ENCODE peak calls at places on chromosomes 4 and X, in nine cellular contexts. One of them, this sample, is unnamed.

GRCh38 chrX:120358687-120359086 is 3.2 kb upstream of the ATP1B4 start:
- DNase-seq in spleen: no peak
- DNase-seq in tibial artery: no peak
- DNase-seq in thoracic aorta: no peak
- DNase-seq in H9: no peak
- DNase-seq in adrenal gland: no peak
- DNase-seq in pancreas: no peak
- DNase-seq in ascending aorta: no peak
- DNase-seq in keratinocyte: no peak
- DNase-seq in this sample: no peak

GRCh38 chr4:53478671-53479456 is 101.4 kb downstream of the FIP1L1 start:
- DNase-seq in spleen: no peak
- DNase-seq in tibial artery: no peak
- DNase-seq in thoracic aorta: no peak
- DNase-seq in H9: no peak
- DNase-seq in adrenal gland: peak; percentile 48
- DNase-seq in pancreas: no peak
- DNase-seq in ascending aorta: no peak
- DNase-seq in keratinocyte: peak; percentile 45
- DNase-seq in this sample: no peak

GRCh38 chrX:38277136-38277535 is 50.2 kb downstream of the RPGR start:
- DNase-seq in spleen: no peak
- DNase-seq in tibial artery: no peak
- DNase-seq in thoracic aorta: no peak
- DNase-seq in H9: no peak
- DNase-seq in adrenal gland: no peak
- DNase-seq in pancreas: no peak
- DNase-seq in ascending aorta: no peak
- DNase-seq in keratinocyte: no peak
- DNase-seq in this sample: no peak

GRCh38 chrX:83845397-83845796 is 15.5 kb upstream of the CYLC1 start:
- DNase-seq in spleen: no peak
- DNase-seq in tibial artery: no peak
- DNase-seq in thoracic aorta: no peak
- DNase-seq in H9: no peak
- DNase-seq in adrenal gland: peak; percentile 24
- DNase-seq in pancreas: no peak
- DNase-seq in ascending aorta: no peak
- DNase-seq in keratinocyte: no peak
- DNase-seq in this sample: no peak

GRCh38 chr4:145108128-145108527 is 10.0 kb downstream of the ABCE1 start:
- DNase-seq in spleen: no peak
- DNase-seq in tibial artery: no peak
- DNase-seq in thoracic aorta: no peak
- DNase-seq in H9: no peak
- DNase-seq in adrenal gland: no peak
- DNase-seq in pancreas: no peak
- DNase-seq in ascending aorta: no peak
- DNase-seq in keratinocyte: no peak
- DNase-seq in this sample: no peak

GRCh38 chrX:121336831-121337421 is 289.5 kb downstream of the GLUD2 start:
- DNase-seq in spleen: no peak
- DNase-seq in tibial artery: no peak
- DNase-seq in thoracic aorta: no peak
- DNase-seq in H9: no peak
- DNase-seq in adrenal gland: no peak
- DNase-seq in pancreas: no peak
- DNase-seq in ascending aorta: no peak
- DNase-seq in keratinocyte: no peak
- DNase-seq in this sample: no peak

GRCh38 chrX:131987252-131987651 is 35.9 kb upstream of the STK26 start:
- DNase-seq in spleen: no peak
- DNase-seq in tibial artery: no peak
- DNase-seq in thoracic aorta: no peak
- DNase-seq in H9: no peak
- DNase-seq in adrenal gland: no peak
- DNase-seq in pancreas: no peak
- DNase-seq in ascending aorta: no peak
- DNase-seq in keratinocyte: no peak
- DNase-seq in this sample: no peak

GRCh38 chr4:20612313-20612712 is 87.9 kb upstream of the PACRGL start:
- DNase-seq in spleen: no peak
- DNase-seq in tibial artery: no peak
- DNase-seq in thoracic aorta: no peak
- DNase-seq in H9: no peak
- DNase-seq in adrenal gland: no peak
- DNase-seq in pancreas: no peak
- DNase-seq in ascending aorta: no peak
- DNase-seq in keratinocyte: no peak
- DNase-seq in this sample: no peak

GRCh38 chr4:82711158-82711785 is 87.3 kb downstream of the SCD5 start:
- DNase-seq in spleen: no peak
- DNase-seq in tibial artery: no peak
- DNase-seq in thoracic aorta: no peak
- DNase-seq in H9: no peak
- DNase-seq in adrenal gland: no peak
- DNase-seq in pancreas: no peak
- DNase-seq in ascending aorta: no peak
- DNase-seq in keratinocyte: no peak
- DNase-seq in this sample: no peak

GRCh38 chrX:30593435-30594200 is 16.1 kb upstream of the TASL start:
- DNase-seq in spleen: no peak
- DNase-seq in tibial artery: no peak
- DNase-seq in thoracic aorta: no peak
- DNase-seq in H9: peak; percentile 28
- DNase-seq in adrenal gland: no peak
- DNase-seq in pancreas: peak; percentile 21
- DNase-seq in ascending aorta: no peak
- DNase-seq in keratinocyte: no peak
- DNase-seq in this sample: no peak

GRCh38 chr4:110196871-110197420 is 1.5 kb downstream of the ELOVL6 start:
- DNase-seq in spleen: no peak
- DNase-seq in tibial artery: peak; percentile 37
- DNase-seq in thoracic aorta: no peak
- DNase-seq in H9: peak; percentile 55
- DNase-seq in adrenal gland: peak; percentile 52
- DNase-seq in pancreas: no peak
- DNase-seq in ascending aorta: no peak
- DNase-seq in keratinocyte: no peak
- DNase-seq in this sample: peak; percentile 69

GRCh38 chr4:85508654-85509053 is 33.7 kb downstream of the ARHGAP24 start:
- DNase-seq in spleen: no peak
- DNase-seq in tibial artery: no peak
- DNase-seq in thoracic aorta: no peak
- DNase-seq in H9: no peak
- DNase-seq in adrenal gland: no peak
- DNase-seq in pancreas: no peak
- DNase-seq in ascending aorta: no peak
- DNase-seq in keratinocyte: no peak
- DNase-seq in this sample: no peak

GRCh38 chrX:149513713-149514427 is 8.8 kb upstream of the IDS start:
- DNase-seq in spleen: no peak
- DNase-seq in tibial artery: no peak
- DNase-seq in thoracic aorta: no peak
- DNase-seq in H9: no peak
- DNase-seq in adrenal gland: no peak
- DNase-seq in pancreas: no peak
- DNase-seq in ascending aorta: no peak
- DNase-seq in keratinocyte: no peak
- DNase-seq in this sample: no peak

GRCh38 chr4:139798456-139798855 is 132.8 kb downstream of the MGST2 start:
- DNase-seq in spleen: no peak
- DNase-seq in tibial artery: no peak
- DNase-seq in thoracic aorta: no peak
- DNase-seq in H9: no peak
- DNase-seq in adrenal gland: no peak
- DNase-seq in pancreas: no peak
- DNase-seq in ascending aorta: no peak
- DNase-seq in keratinocyte: no peak
- DNase-seq in this sample: no peak

GRCh38 chr4:132504438-132504837 is 644.7 kb upstream of the PCDH10 start:
- DNase-seq in spleen: no peak
- DNase-seq in tibial artery: no peak
- DNase-seq in thoracic aorta: no peak
- DNase-seq in H9: no peak
- DNase-seq in adrenal gland: no peak
- DNase-seq in pancreas: no peak
- DNase-seq in ascending aorta: no peak
- DNase-seq in keratinocyte: no peak
- DNase-seq in this sample: no peak

GRCh38 chr4:52870225-52870624 is 8.1 kb downstream of the RASL11B start:
- DNase-seq in spleen: no peak
- DNase-seq in tibial artery: no peak
- DNase-seq in thoracic aorta: no peak
- DNase-seq in H9: no peak
- DNase-seq in adrenal gland: no peak
- DNase-seq in pancreas: no peak
- DNase-seq in ascending aorta: no peak
- DNase-seq in keratinocyte: no peak
- DNase-seq in this sample: no peak

GRCh38 chr4:10316851-10317250 is 140.4 kb downstream of the ZNF518B start:
- DNase-seq in spleen: no peak
- DNase-seq in tibial artery: no peak
- DNase-seq in thoracic aorta: no peak
- DNase-seq in H9: no peak
- DNase-seq in adrenal gland: no peak
- DNase-seq in pancreas: no peak
- DNase-seq in ascending aorta: no peak
- DNase-seq in keratinocyte: no peak
- DNase-seq in this sample: no peak

GRCh38 chr4:92735025-92735665 is 431.4 kb downstream of the GRID2 start:
- DNase-seq in spleen: no peak
- DNase-seq in tibial artery: no peak
- DNase-seq in thoracic aorta: no peak
- DNase-seq in H9: no peak
- DNase-seq in adrenal gland: no peak
- DNase-seq in pancreas: no peak
- DNase-seq in ascending aorta: no peak
- DNase-seq in keratinocyte: no peak
- DNase-seq in this sample: no peak

GRCh38 chr4:67785528-67785927 is 31.3 kb upstream of the GNRHR start:
- DNase-seq in spleen: no peak
- DNase-seq in tibial artery: no peak
- DNase-seq in thoracic aorta: no peak
- DNase-seq in H9: no peak
- DNase-seq in adrenal gland: no peak
- DNase-seq in pancreas: no peak
- DNase-seq in ascending aorta: no peak
- DNase-seq in keratinocyte: no peak
- DNase-seq in this sample: no peak

GRCh38 chr4:101790521-101791188 is at the start of gene BANK1:
- DNase-seq in spleen: peak; percentile 96
- DNase-seq in tibial artery: peak; percentile 38
- DNase-seq in thoracic aorta: no peak
- DNase-seq in H9: peak; percentile 88
- DNase-seq in adrenal gland: peak; percentile 55
- DNase-seq in pancreas: peak; percentile 47
- DNase-seq in ascending aorta: no peak
- DNase-seq in keratinocyte: no peak
- DNase-seq in this sample: no peak

GRCh38 chr4:26804451-26804850 is 56.2 kb upstream of the STIM2 start:
- DNase-seq in spleen: no peak
- DNase-seq in tibial artery: no peak
- DNase-seq in thoracic aorta: no peak
- DNase-seq in H9: peak; percentile 27
- DNase-seq in adrenal gland: no peak
- DNase-seq in pancreas: no peak
- DNase-seq in ascending aorta: no peak
- DNase-seq in keratinocyte: no peak
- DNase-seq in this sample: no peak
- H3K27ac ChIP-seq in spleen: no peak overlapping the region
- H3K27ac ChIP-seq in tibial artery: no peak overlapping the region
- H3K27ac ChIP-seq in thoracic aorta: no peak overlapping the region
- H3K27ac ChIP-seq in H9: no peak overlapping the region
- H3K27ac ChIP-seq in adrenal gland: no peak overlapping the region
- H3K27ac ChIP-seq in pancreas: no peak overlapping the region
- H3K27ac ChIP-seq in ascending aorta: no peak overlapping the region
- H3K27ac ChIP-seq in keratinocyte: no peak overlapping the region
- H3K27ac ChIP-seq in this sample: no peak overlapping the region

DNA sequence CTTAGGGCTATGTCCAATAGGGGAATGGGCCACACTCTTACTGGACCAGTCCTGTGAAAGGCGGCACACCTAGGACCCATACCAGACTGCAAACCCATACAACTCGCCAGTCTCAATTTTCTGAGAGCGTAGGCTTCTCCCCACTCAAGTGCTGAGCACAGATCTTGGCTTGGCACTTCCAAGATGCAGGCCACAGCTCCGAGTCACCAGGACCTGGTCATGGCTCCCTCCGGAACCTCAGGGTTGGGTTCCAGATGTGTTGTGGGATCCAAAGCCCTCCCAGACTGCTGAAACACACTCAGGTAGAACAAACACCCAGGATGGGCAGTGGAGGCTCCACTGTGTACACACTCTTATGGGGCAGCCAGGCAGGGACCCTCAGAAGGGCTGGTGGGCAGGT is 103.3 kb downstream of the TMEM144 start:
- DNase-seq in spleen: no peak
- DNase-seq in tibial artery: no peak
- DNase-seq in thoracic aorta: no peak
- DNase-seq in H9: no peak
- DNase-seq in adrenal gland: no peak
- DNase-seq in pancreas: no peak
- DNase-seq in ascending aorta: no peak
- DNase-seq in keratinocyte: no peak
- DNase-seq in this sample: no peak
- H3K27ac ChIP-seq in spleen: no peak overlapping the region
- H3K27ac ChIP-seq in tibial artery: peak overlapping the region; percentile 76
- H3K27ac ChIP-seq in thoracic aorta: peak overlapping the region; percentile 93
- H3K27ac ChIP-seq in H9: no peak overlapping the region
- H3K27ac ChIP-seq in adrenal gland: no peak overlapping the region
- H3K27ac ChIP-seq in pancreas: no peak overlapping the region
- H3K27ac ChIP-seq in ascending aorta: peak overlapping the region; percentile 80
- H3K27ac ChIP-seq in keratinocyte: no peak overlapping the region
- H3K27ac ChIP-seq in this sample: peak overlapping the region; percentile 95

DNA sequence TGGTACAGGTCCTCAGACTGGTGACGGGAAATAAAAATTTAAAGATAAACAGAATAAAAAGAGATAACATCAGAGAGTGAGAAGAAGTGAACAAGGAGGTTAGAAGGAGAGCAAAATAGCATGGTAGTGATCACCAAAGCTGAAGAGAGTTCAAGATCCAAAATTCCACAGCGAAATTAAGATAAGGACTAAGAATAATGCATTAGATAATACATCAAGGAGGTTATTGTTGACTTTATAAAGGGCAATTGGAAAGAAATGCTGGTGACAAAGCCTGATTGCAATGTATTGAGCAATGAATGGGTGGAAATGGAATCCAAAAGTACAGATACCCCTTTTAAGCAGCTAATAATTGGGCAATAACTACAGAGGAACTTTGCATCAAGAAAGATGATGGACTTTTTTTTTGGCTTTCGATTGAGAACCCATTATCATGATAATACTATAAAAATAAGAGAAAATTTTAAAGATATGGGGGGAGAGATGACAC is 101.6 kb upstream of the MAP9 start:
- DNase-seq in spleen: no peak
- DNase-seq in tibial artery: no peak
- DNase-seq in thoracic aorta: no peak
- DNase-seq in H9: no peak
- DNase-seq in adrenal gland: no peak
- DNase-seq in pancreas: no peak
- DNase-seq in ascending aorta: no peak
- DNase-seq in keratinocyte: no peak
- DNase-seq in this sample: no peak
- H3K27ac ChIP-seq in spleen: no peak overlapping the region
- H3K27ac ChIP-seq in tibial artery: peak overlapping the region; percentile 53
- H3K27ac ChIP-seq in thoracic aorta: peak overlapping the region; percentile 58
- H3K27ac ChIP-seq in H9: no peak overlapping the region
- H3K27ac ChIP-seq in adrenal gland: no peak overlapping the region
- H3K27ac ChIP-seq in pancreas: no peak overlapping the region
- H3K27ac ChIP-seq in ascending aorta: peak overlapping the region; percentile 31
- H3K27ac ChIP-seq in keratinocyte: no peak overlapping the region
- H3K27ac ChIP-seq in this sample: no peak overlapping the region

GRCh38 chr4:188728359-188728758 is 589.1 kb downstream of the TRIML1 start:
- DNase-seq in spleen: no peak
- DNase-seq in tibial artery: no peak
- DNase-seq in thoracic aorta: no peak
- DNase-seq in H9: no peak
- DNase-seq in adrenal gland: no peak
- DNase-seq in pancreas: no peak
- DNase-seq in ascending aorta: no peak
- DNase-seq in keratinocyte: no peak
- DNase-seq in this sample: no peak
- H3K27ac ChIP-seq in spleen: no peak overlapping the region
- H3K27ac ChIP-seq in tibial artery: no peak overlapping the region
- H3K27ac ChIP-seq in thoracic aorta: no peak overlapping the region
- H3K27ac ChIP-seq in H9: no peak overlapping the region
- H3K27ac ChIP-seq in adrenal gland: no peak overlapping the region
- H3K27ac ChIP-seq in pancreas: no peak overlapping the region
- H3K27ac ChIP-seq in ascending aorta: no peak overlapping the region
- H3K27ac ChIP-seq in keratinocyte: no peak overlapping the region
- H3K27ac ChIP-seq in this sample: no peak overlapping the region